ENCODE peak calls at places on chromosomes 13 and 19, in eight cellular contexts. R, L, H, J, Q, M, D and T are unnamed samples.

GRCh38 chr13:85659493-85659892 is 139.7 kb downstream of the SLITRK6 start:
- DNase-seq in R (no peak), L (no peak), H (no peak), J (no peak), Q (peak; percentile 52), M (no peak), D (no peak), T (no peak)

GRCh38 chr13:111540486-111540885 is 220.0 kb downstream of the TEX29 start:
- DNase-seq in R (no peak), L (no peak), H (no peak), J (no peak), Q (no peak), M (no peak), D (no peak), T (no peak)

GRCh38 chr13:80069374-80069773 is 271.6 kb downstream of the SPRY2 start:
- DNase-seq in R (no peak), L (no peak), H (no peak), J (no peak), Q (no peak), M (no peak), D (no peak), T (no peak)

GRCh38 chr13:65456150-65456912 is 1773.8 kb downstream of the PCDH9 start:
- DNase-seq in R (no peak), L (no peak), H (no peak), J (no peak), Q (no peak), M (no peak), D (no peak), T (no peak)

GRCh38 chr19:21580818-21581217 is 75.4 kb downstream of the ZNF429 start:
- DNase-seq in R (no peak), L (no peak), H (no peak), J (no peak), Q (no peak), M (no peak), D (no peak), T (no peak)

GRCh38 chr13:44437356-44438233 is 64.0 kb downstream of the SERP2 start:
- DNase-seq in R (peak; percentile 51), L (no peak), H (no peak), J (no peak), Q (peak; percentile 35), M (no peak), D (no peak), T (no peak)

GRCh38 chr19:48750771-48751504 is 1.5 kb downstream of the FUT1 start:
- DNase-seq in R (no peak), L (no peak), H (no peak), J (no peak), Q (no peak), M (no peak), D (no peak), T (peak; percentile 55)

GRCh38 chr13:27043013-27043412 is 128.6 kb downstream of the USP12 start:
- DNase-seq in R (no peak), L (no peak), H (no peak), J (no peak), Q (peak; percentile 56), M (peak; percentile 33), D (peak; percentile 51), T (no peak)

GRCh38 chr13:50838701-50839100 is 4.8 kb downstream of the DLEU7 start:
- DNase-seq in R (no peak), L (no peak), H (no peak), J (no peak), Q (no peak), M (no peak), D (no peak), T (no peak)

GRCh38 chr13:94761407-94761806 is 49.1 kb upstream of the SOX21 start:
- DNase-seq in R (no peak), L (no peak), H (no peak), J (no peak), Q (no peak), M (no peak), D (peak; percentile 59), T (no peak)

GRCh38 chr19:29323972-29324680 is 111.2 kb upstream of the UQCRFS1 start:
- DNase-seq in R (no peak), L (no peak), H (peak; percentile 2), J (no peak), Q (no peak), M (no peak), D (no peak), T (no peak)

GRCh38 chr19:56837892-56838679 is 2.4 kb downstream of the PEG3 start:
- DNase-seq in R (no peak), L (no peak), H (peak; percentile 65), J (no peak), Q (no peak), M (no peak), D (no peak), T (peak; percentile 80)

GRCh38 chr19:47145639-47146486 is 15.2 kb downstream of the SAE1 start:
- DNase-seq in R (peak; percentile 50), L (no peak), H (no peak), J (no peak), Q (no peak), M (no peak), D (no peak), T (no peak)

GRCh38 chr13:99956473-99957349 is 14.9 kb downstream of the ZIC5 start:
- DNase-seq in R (no peak), L (no peak), H (no peak), J (no peak), Q (no peak), M (peak; percentile 53), D (peak; percentile 63), T (no peak)

GRCh38 chr19:35070471-35070870 is 28.9 kb downstream of the HPN start:
- DNase-seq in R (no peak), L (no peak), H (no peak), J (no peak), Q (no peak), M (no peak), D (no peak), T (no peak)

GRCh38 chr19:19491321-19492025 is 23.9 kb downstream of the TSSK6 start:
- DNase-seq in R (no peak), L (no peak), H (no peak), J (no peak), Q (no peak), M (no peak), D (no peak), T (no peak)

GRCh38 chr19:44819246-44819832 is 10.4 kb downstream of the BCAM start:
- DNase-seq in R (no peak), L (no peak), H (no peak), J (no peak), Q (no peak), M (no peak), D (no peak), T (no peak)

GRCh38 chr13:71618154-71618553 is 248.8 kb downstream of the DACH1 start:
- DNase-seq in R (no peak), L (no peak), H (no peak), J (no peak), Q (no peak), M (no peak), D (no peak), T (no peak)

GRCh38 chr19:19447536-19448237 is 42.2 kb downstream of the GATAD2A start:
- DNase-seq in R (peak; percentile 59), L (peak; percentile 20), H (no peak), J (no peak), Q (no peak), M (no peak), D (no peak), T (no peak)